ENCODE peak calls at places on chromosomes 4 and X, in ten cellular contexts. B is T follicular helper cell; X is astrocyte of the spinal cord; Y is activated naive CD4-positive, alpha-beta T cell treated with anti-CD3 and anti-CD28 coated beads for 36 hours; H is H7; E is heart right ventricle; K is kidney; I is colonic mucosa; T is AG09319; D is stimulated activated CD8-positive, alpha-beta memory T cell treated with anti-CD3 and anti-CD28 coated beads, Interleukin-4, amount 100 ng/mL, for 1 hour. Z is an unnamed sample.

GRCh38 chr4:142238589-142238988 is 602.2 kb downstream of the IL15 start:
- DNase-seq in Y (no peak), H (no peak), T (peak), I (no peak), D (no peak), K (no peak), E (no peak), X (peak), B (no peak), Z (no peak)

GRCh38 chr4:85107553-85107952 is 141.1 kb upstream of the WDFY3 start:
- DNase-seq in T (no peak), H (no peak), K (no peak), B (no peak), D (no peak), X (peak), Y (no peak), I (no peak), E (no peak), Z (no peak)

GRCh38 chr4:173119818-173120217 is 48.8 kb upstream of the GALNT7 start:
- DNase-seq in E (no peak), T (no peak), Y (no peak), K (no peak), D (no peak), H (no peak), I (no peak), B (no peak), X (no peak), Z (no peak)

GRCh38 chr4:86359944-86360478 is at the start of gene MAPK10:
- DNase-seq in X (peak), B (peak), E (peak), D (no peak), H (peak), Y (peak), K (peak), T (peak), I (peak), Z (peak)

GRCh38 chr4:8515316-8516060 is 64.7 kb upstream of the GPR78 start:
- DNase-seq in E (no peak), I (no peak), B (no peak), X (no peak), K (no peak), T (no peak), D (no peak), Y (no peak), H (no peak), Z (no peak)

GRCh38 chr4:182880387-182881356 is 36.5 kb downstream of the DCTD start:
- DNase-seq in I (no peak), D (no peak), K (no peak), E (peak), H (no peak), Y (no peak), T (no peak), X (peak), B (no peak), Z (no peak)

GRCh38 chr4:86498560-86499166 is 95.5 kb upstream of the PTPN13 start:
- DNase-seq in H (peak), Y (no peak), X (peak), D (no peak), B (no peak), I (no peak), T (peak), K (no peak), E (peak), Z (peak)

GRCh38 chr4:142128529-142128928 is 492.1 kb downstream of the IL15 start:
- DNase-seq in K (peak), X (peak), I (no peak), H (no peak), D (no peak), T (no peak), Y (peak), B (no peak), E (peak), Z (no peak)

GRCh38 chr4:151304755-151305154 is 20.6 kb downstream of the SH3D19 start:
- DNase-seq in E (no peak), B (no peak), D (no peak), H (no peak), T (no peak), Y (no peak), K (no peak), X (peak), I (no peak), Z (no peak)

GRCh38 chr4:84877051-84877833 is 89.2 kb downstream of the WDFY3 start:
- DNase-seq in E (no peak), H (no peak), K (no peak), Y (no peak), I (no peak), X (peak), B (no peak), D (no peak), T (no peak), Z (no peak)

GRCh38 chrX:40245411-40246140 is 147.8 kb upstream of the BCOR start:
- DNase-seq in Y (no peak), I (no peak), T (no peak), B (no peak), K (peak), E (peak), D (no peak), H (no peak), X (peak), Z (no peak)

GRCh38 chr4:26288308-26288982 is 32.4 kb upstream of the RBPJ start:
- DNase-seq in I (no peak), X (peak), D (no peak), E (no peak), Y (peak), K (no peak), H (no peak), B (no peak), T (no peak), Z (no peak)

GRCh38 chr4:78525559-78525958 is 26.0 kb upstream of the ANXA3 start:
- DNase-seq in B (no peak), E (no peak), K (no peak), X (no peak), H (no peak), T (no peak), D (no peak), Y (no peak), I (no peak), Z (no peak)

GRCh38 chr4:182137343-182137742 is 105.9 kb upstream of the TENM3 start:
- DNase-seq in T (no peak), I (no peak), E (no peak), Y (no peak), B (no peak), D (no peak), H (no peak), X (peak), K (no peak), Z (peak)

GRCh38 chr4:2248044-2248780 is 6.3 kb upstream of the HAUS3 start:
- DNase-seq in E (no peak), I (no peak), X (no peak), D (no peak), B (no peak), K (no peak), H (peak), Y (peak), T (no peak), Z (no peak)

GRCh38 chrX:38561951-38562719 is 793 bp downstream of the TSPAN7 start:
- DNase-seq in E (peak), Y (peak), X (no peak), H (peak), I (peak), T (no peak), D (no peak), K (peak), B (no peak), Z (peak)

GRCh38 chrX:87402256-87402655 is 115.3 kb upstream of the KLHL4 start:
- DNase-seq in D (no peak), Y (no peak), B (no peak), I (no peak), K (no peak), X (no peak), H (no peak), T (no peak), E (no peak), Z (no peak)

Z was measured in neural progenitor cell.